ENCODE peak calls at places on chromosomes 5 and 9, in ten cellular contexts. One of them, this sample, is unnamed.
A peak's percentile ranks its signal among the peaks of the same experiment; 100 is the strongest.

GRCh38 chr5:17169507-17169906 is 47.9 kb upstream of the BASP1 start:
- DNase-seq in GM04504: no peak
- DNase-seq in HuH-7.5: no peak
- DNase-seq in ELF-1: no peak
- DNase-seq in cerebellar nuclear complex: no peak
- DNase-seq in RWPE1: no peak
- DNase-seq in H4: no peak
- DNase-seq in NCI-H1092: no peak
- DNase-seq in ecto neural progenitor cell: no peak
- DNase-seq in AG20443: peak; percentile 50
- DNase-seq in this sample: no peak

GRCh38 chr9:7907636-7908195 is 108.1 kb upstream of the DMAC1 start:
- DNase-seq in H4: no peak
- DNase-seq in HuH-7.5: no peak
- DNase-seq in ecto neural progenitor cell: no peak
- DNase-seq in cerebellar nuclear complex: no peak
- DNase-seq in AG20443: no peak
- DNase-seq in RWPE1: no peak
- DNase-seq in NCI-H1092: no peak
- DNase-seq in ELF-1: no peak
- DNase-seq in GM04504: no peak
- DNase-seq in this sample: no peak

GRCh38 chr5:7629559-7629958 is 221.4 kb downstream of the CFAP90 start:
- DNase-seq in GM04504: no peak
- DNase-seq in HuH-7.5: no peak
- DNase-seq in AG20443: no peak
- DNase-seq in ecto neural progenitor cell: no peak
- DNase-seq in ELF-1: no peak
- DNase-seq in NCI-H1092: peak; percentile 69
- DNase-seq in cerebellar nuclear complex: no peak
- DNase-seq in RWPE1: no peak
- DNase-seq in H4: no peak
- DNase-seq in this sample: no peak

GRCh38 chr9:21974230-21974541 is 20.0 kb downstream of the CDKN2A start:
- DNase-seq in ecto neural progenitor cell: no peak
- DNase-seq in RWPE1: peak; percentile 55
- DNase-seq in GM04504: no peak
- DNase-seq in cerebellar nuclear complex: no peak
- DNase-seq in AG20443: no peak
- DNase-seq in ELF-1: no peak
- DNase-seq in NCI-H1092: no peak
- DNase-seq in H4: no peak
- DNase-seq in HuH-7.5: no peak
- DNase-seq in this sample: no peak

GRCh38 chr5:121688126-121688525 is 163.6 kb upstream of the FTMT start:
- DNase-seq in GM04504: no peak
- DNase-seq in cerebellar nuclear complex: no peak
- DNase-seq in H4: no peak
- DNase-seq in NCI-H1092: no peak
- DNase-seq in AG20443: no peak
- DNase-seq in HuH-7.5: no peak
- DNase-seq in ecto neural progenitor cell: no peak
- DNase-seq in RWPE1: no peak
- DNase-seq in ELF-1: no peak
- DNase-seq in this sample: no peak

GRCh38 chr5:59660737-59661136 is 232.8 kb downstream of the PDE4D start:
- DNase-seq in RWPE1: peak; percentile 46
- DNase-seq in HuH-7.5: no peak
- DNase-seq in ecto neural progenitor cell: no peak
- DNase-seq in GM04504: no peak
- DNase-seq in H4: no peak
- DNase-seq in cerebellar nuclear complex: no peak
- DNase-seq in ELF-1: no peak
- DNase-seq in AG20443: peak; percentile 40
- DNase-seq in NCI-H1092: no peak
- DNase-seq in this sample: no peak

GRCh38 chr5:97628011-97628410 is 445.0 kb upstream of the RIOK2 start:
- DNase-seq in GM04504: no peak
- DNase-seq in AG20443: peak; percentile 21
- DNase-seq in NCI-H1092: no peak
- DNase-seq in ecto neural progenitor cell: no peak
- DNase-seq in RWPE1: no peak
- DNase-seq in HuH-7.5: no peak
- DNase-seq in cerebellar nuclear complex: no peak
- DNase-seq in H4: no peak
- DNase-seq in ELF-1: no peak
- DNase-seq in this sample: no peak

GRCh38 chr5:177454397-177455035 is 7.9 kb downstream of the PRR7 start:
- DNase-seq in cerebellar nuclear complex: no peak
- DNase-seq in ecto neural progenitor cell: peak; percentile 95
- DNase-seq in RWPE1: peak; percentile 100
- DNase-seq in GM04504: peak; percentile 75
- DNase-seq in H4: peak; percentile 82
- DNase-seq in AG20443: peak; percentile 96
- DNase-seq in ELF-1: peak; percentile 97
- DNase-seq in NCI-H1092: peak; percentile 74
- DNase-seq in HuH-7.5: peak; percentile 100
- DNase-seq in this sample: peak; percentile 63

GRCh38 chr5:131104169-131104775 is 60.8 kb downstream of the HINT1 start:
- DNase-seq in NCI-H1092: no peak
- DNase-seq in RWPE1: no peak
- DNase-seq in HuH-7.5: no peak
- DNase-seq in ELF-1: no peak
- DNase-seq in AG20443: no peak
- DNase-seq in ecto neural progenitor cell: no peak
- DNase-seq in H4: no peak
- DNase-seq in cerebellar nuclear complex: no peak
- DNase-seq in GM04504: no peak
- DNase-seq in this sample: no peak

GRCh38 chr5:157669701-157670097 is 1.6 kb upstream of the C5orf52 start:
- DNase-seq in H4: no peak
- DNase-seq in cerebellar nuclear complex: no peak
- DNase-seq in RWPE1: no peak
- DNase-seq in AG20443: no peak
- DNase-seq in HuH-7.5: no peak
- DNase-seq in NCI-H1092: no peak
- DNase-seq in ecto neural progenitor cell: no peak
- DNase-seq in ELF-1: no peak
- DNase-seq in GM04504: no peak
- DNase-seq in this sample: no peak

GRCh38 chr5:179309751-179310320 is 35.4 kb downstream of the ADAMTS2 start:
- DNase-seq in H4: no peak
- DNase-seq in AG20443: no peak
- DNase-seq in RWPE1: no peak
- DNase-seq in GM04504: no peak
- DNase-seq in cerebellar nuclear complex: no peak
- DNase-seq in NCI-H1092: no peak
- DNase-seq in ELF-1: no peak
- DNase-seq in ecto neural progenitor cell: no peak
- DNase-seq in HuH-7.5: no peak
- DNase-seq in this sample: no peak